ENCODE peak calls at places on chromosomes 5 and 9, in six cellular contexts. One of them, this sample, is unnamed. For H3K27me3, the result is how much of the 10 kb centered on the place peaks cover.

GRCh38 chr5:90886381-90886780 is 327.8 kb downstream of the ADGRV1 start:
- DNase-seq in prostate gland: no peak
- DNase-seq in CD4-positive, alpha-beta memory T cell: no peak
- DNase-seq in psoas muscle: no peak
- DNase-seq in CD8-positive, alpha-beta T cell: no peak
- DNase-seq in sigmoid colon: no peak
- DNase-seq in this sample: no peak

GRCh38 chr9:83449981-83450380 is 88.2 kb downstream of the FRMD3 start:
- DNase-seq in psoas muscle: no peak
- DNase-seq in CD4-positive, alpha-beta memory T cell: no peak
- DNase-seq in CD8-positive, alpha-beta T cell: no peak
- DNase-seq in sigmoid colon: no peak
- DNase-seq in prostate gland: no peak
- DNase-seq in this sample: no peak

GRCh38 chr9:18786936-18787658 is 245.9 kb downstream of the SAXO1 start:
- DNase-seq in CD8-positive, alpha-beta T cell: no peak
- DNase-seq in CD4-positive, alpha-beta memory T cell: no peak
- DNase-seq in prostate gland: no peak
- DNase-seq in psoas muscle: no peak
- DNase-seq in sigmoid colon: no peak
- DNase-seq in this sample: no peak

GRCh38 chr5:14165375-14166091 is 22.4 kb downstream of the TRIO start:
- DNase-seq in psoas muscle: no peak
- DNase-seq in CD4-positive, alpha-beta memory T cell: no peak
- DNase-seq in sigmoid colon: no peak
- DNase-seq in prostate gland: no peak
- DNase-seq in CD8-positive, alpha-beta T cell: no peak
- DNase-seq in this sample: no peak

GRCh38 chr5:132190161-132190817 is 37.4 kb downstream of the P4HA2 start:
- DNase-seq in CD8-positive, alpha-beta T cell: no peak
- DNase-seq in CD4-positive, alpha-beta memory T cell: peak
- DNase-seq in prostate gland: peak
- DNase-seq in psoas muscle: no peak
- DNase-seq in sigmoid colon: no peak
- DNase-seq in this sample: peak

GRCh38 chr9:121886759-121887485 is 206.2 kb downstream of the TTLL11 start:
- DNase-seq in CD8-positive, alpha-beta T cell: no peak
- DNase-seq in sigmoid colon: no peak
- DNase-seq in psoas muscle: no peak
- DNase-seq in CD4-positive, alpha-beta memory T cell: no peak
- DNase-seq in prostate gland: peak
- DNase-seq in this sample: no peak

GRCh38 chr9:122562134-122562760 is 9.3 kb downstream of the OR1N2 start:
- DNase-seq in CD8-positive, alpha-beta T cell: no peak
- DNase-seq in sigmoid colon: no peak
- DNase-seq in CD4-positive, alpha-beta memory T cell: no peak
- DNase-seq in psoas muscle: no peak
- DNase-seq in prostate gland: no peak
- DNase-seq in this sample: peak

GRCh38 chr5:116453920-116454319 is 120.7 kb downstream of the SEMA6A start:
- DNase-seq in sigmoid colon: no peak
- DNase-seq in prostate gland: no peak
- DNase-seq in psoas muscle: no peak
- DNase-seq in CD4-positive, alpha-beta memory T cell: no peak
- DNase-seq in CD8-positive, alpha-beta T cell: no peak
- DNase-seq in this sample: peak

GRCh38 chr9:98081477-98082219 is 25.1 kb downstream of the NANS start:
- DNase-seq in prostate gland: no peak
- DNase-seq in CD4-positive, alpha-beta memory T cell: no peak
- DNase-seq in sigmoid colon: no peak
- DNase-seq in CD8-positive, alpha-beta T cell: no peak
- DNase-seq in psoas muscle: no peak
- DNase-seq in this sample: no peak

GRCh38 chr9:88532320-88532719 is 2.7 kb upstream of the NXNL2 start:
- DNase-seq in CD8-positive, alpha-beta T cell: no peak
- DNase-seq in psoas muscle: peak
- DNase-seq in prostate gland: no peak
- DNase-seq in CD4-positive, alpha-beta memory T cell: no peak
- DNase-seq in sigmoid colon: no peak
- DNase-seq in this sample: peak

GRCh38 chr9:101457003-101457402 is 21.4 kb upstream of the ALDOB start:
- DNase-seq in psoas muscle: no peak
- DNase-seq in prostate gland: no peak
- DNase-seq in CD8-positive, alpha-beta T cell: no peak
- DNase-seq in CD4-positive, alpha-beta memory T cell: no peak
- DNase-seq in sigmoid colon: no peak
- DNase-seq in this sample: peak

GRCh38 chr9:1048853-1049252 is 1.3 kb upstream of the DMRT2 start:
- DNase-seq in sigmoid colon: no peak
- DNase-seq in prostate gland: no peak
- DNase-seq in CD4-positive, alpha-beta memory T cell: no peak
- DNase-seq in CD8-positive, alpha-beta T cell: no peak
- DNase-seq in psoas muscle: no peak
- DNase-seq in this sample: no peak

GRCh38 chr5:173866249-173867172 is 21.6 kb upstream of the CPEB4 start:
- DNase-seq in psoas muscle: peak
- DNase-seq in prostate gland: no peak
- DNase-seq in CD8-positive, alpha-beta T cell: no peak
- DNase-seq in CD4-positive, alpha-beta memory T cell: no peak
- DNase-seq in sigmoid colon: peak
- DNase-seq in this sample: no peak

GRCh38 chr5:77852068-77852513 is 76.0 kb upstream of the TBCA start:
- DNase-seq in psoas muscle: no peak
- DNase-seq in sigmoid colon: no peak
- DNase-seq in CD4-positive, alpha-beta memory T cell: no peak
- DNase-seq in CD8-positive, alpha-beta T cell: no peak
- DNase-seq in prostate gland: no peak
- DNase-seq in this sample: no peak

GRCh38 chr5:118919016-118919415 is 69.3 kb downstream of the DTWD2 start:
- DNase-seq in psoas muscle: no peak
- DNase-seq in prostate gland: no peak
- DNase-seq in sigmoid colon: no peak
- DNase-seq in CD4-positive, alpha-beta memory T cell: no peak
- DNase-seq in CD8-positive, alpha-beta T cell: no peak
- DNase-seq in this sample: no peak

GRCh38 chr9:752201-752600 is 89.3 kb upstream of the DMRT1 start:
- DNase-seq in CD8-positive, alpha-beta T cell: no peak
- DNase-seq in psoas muscle: no peak
- DNase-seq in prostate gland: no peak
- DNase-seq in CD4-positive, alpha-beta memory T cell: no peak
- DNase-seq in sigmoid colon: no peak
- DNase-seq in this sample: no peak

GRCh38 chr5:6159864-6160199 is 218.5 kb downstream of the MED10 start:
- DNase-seq in prostate gland: no peak
- DNase-seq in CD8-positive, alpha-beta T cell: no peak
- DNase-seq in CD4-positive, alpha-beta memory T cell: no peak
- DNase-seq in sigmoid colon: no peak
- DNase-seq in psoas muscle: no peak
- DNase-seq in this sample: peak

GRCh38 chr5:80864109-80864508 is 96.1 kb upstream of the RASGRF2 start:
- DNase-seq in prostate gland: no peak
- DNase-seq in CD4-positive, alpha-beta memory T cell: no peak
- DNase-seq in sigmoid colon: no peak
- DNase-seq in CD8-positive, alpha-beta T cell: no peak
- DNase-seq in psoas muscle: no peak
- DNase-seq in this sample: no peak

GRCh38 chr9:28779240-28779639 is 1206.0 kb upstream of the C9orf72 start:
- DNase-seq in prostate gland: no peak
- DNase-seq in sigmoid colon: no peak
- DNase-seq in psoas muscle: no peak
- DNase-seq in CD8-positive, alpha-beta T cell: no peak
- DNase-seq in CD4-positive, alpha-beta memory T cell: no peak
- DNase-seq in this sample: no peak

GRCh38 chr9:109411818-109412352 is 86.2 kb downstream of the PTPN3 start:
- DNase-seq in CD4-positive, alpha-beta memory T cell: no peak
- DNase-seq in sigmoid colon: no peak
- DNase-seq in psoas muscle: no peak
- DNase-seq in prostate gland: no peak
- DNase-seq in CD8-positive, alpha-beta T cell: no peak
- DNase-seq in this sample: peak

GRCh38 chr9:96519726-96520125 is 69.8 kb downstream of the HABP4 start:
- DNase-seq in sigmoid colon: no peak
- DNase-seq in psoas muscle: no peak
- DNase-seq in CD4-positive, alpha-beta memory T cell: no peak
- DNase-seq in prostate gland: no peak
- DNase-seq in CD8-positive, alpha-beta T cell: no peak
- DNase-seq in this sample: no peak

DNA sequence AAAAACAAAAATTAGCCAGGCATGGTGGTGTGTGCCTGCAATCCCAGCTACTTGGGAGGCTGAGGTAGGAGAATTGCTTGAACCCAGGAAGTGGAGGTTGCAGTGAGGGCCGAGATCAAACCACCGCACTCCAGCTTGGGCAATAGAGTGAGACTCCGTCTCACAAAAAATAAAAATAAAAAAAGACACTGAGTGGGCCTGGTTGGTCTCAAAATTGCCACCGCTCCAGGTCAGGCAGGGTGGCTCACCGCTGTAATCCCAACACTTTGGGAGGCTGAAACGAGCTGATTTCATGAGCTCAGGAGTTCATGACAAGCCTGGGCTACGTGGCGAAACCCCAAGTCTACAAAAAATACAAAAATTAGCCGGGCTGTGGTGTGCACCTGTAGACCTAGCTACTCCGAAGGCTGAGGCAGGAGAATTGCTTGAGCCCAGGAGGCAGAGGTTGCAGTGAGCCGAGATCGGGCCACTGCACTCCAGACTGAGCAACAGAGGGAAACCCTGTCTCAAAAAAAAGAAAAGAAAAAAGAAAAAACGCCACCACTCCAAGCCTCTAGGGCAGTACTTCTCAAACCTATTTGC is 1.8 kb downstream of the STK10 start:
- DNase-seq in CD8-positive, alpha-beta T cell: no peak
- DNase-seq in psoas muscle: no peak
- DNase-seq in prostate gland: no peak
- DNase-seq in sigmoid colon: peak
- DNase-seq in CD4-positive, alpha-beta memory T cell: peak
- DNase-seq in this sample: no peak
- H3K4me3 ChIP-seq in CD8-positive, alpha-beta T cell: peak
- H3K4me3 ChIP-seq in psoas muscle: peak
- H3K4me3 ChIP-seq in prostate gland: no peak
- H3K4me3 ChIP-seq in sigmoid colon: no peak
- H3K4me3 ChIP-seq in CD4-positive, alpha-beta memory T cell: peak
- H3K4me3 ChIP-seq in this sample: peak

GRCh38 chr9:93929231-93929630 is 25.9 kb downstream of the BARX1 start:
- DNase-seq in psoas muscle: no peak
- DNase-seq in prostate gland: no peak
- DNase-seq in CD8-positive, alpha-beta T cell: no peak
- DNase-seq in CD4-positive, alpha-beta memory T cell: no peak
- DNase-seq in sigmoid colon: no peak
- DNase-seq in this sample: no peak
- H3K27me3 ChIP-seq in psoas muscle: under half
- H3K27me3 ChIP-seq in prostate gland: under half
- H3K27me3 ChIP-seq in CD8-positive, alpha-beta T cell: under half
- H3K27me3 ChIP-seq in CD4-positive, alpha-beta memory T cell: under half
- H3K27me3 ChIP-seq in sigmoid colon: under half
- H3K27me3 ChIP-seq in this sample: under half

GRCh38 chr5:141680178-141680577 is 1.9 kb downstream of the ARAP3 start:
- DNase-seq in prostate gland: no peak
- DNase-seq in psoas muscle: no peak
- DNase-seq in sigmoid colon: no peak
- DNase-seq in CD8-positive, alpha-beta T cell: no peak
- DNase-seq in CD4-positive, alpha-beta memory T cell: no peak
- DNase-seq in this sample: no peak
- H3K4me3 ChIP-seq in prostate gland: no peak
- H3K4me3 ChIP-seq in psoas muscle: peak
- H3K4me3 ChIP-seq in sigmoid colon: no peak
- H3K4me3 ChIP-seq in CD8-positive, alpha-beta T cell: no peak
- H3K4me3 ChIP-seq in CD4-positive, alpha-beta memory T cell: no peak
- H3K4me3 ChIP-seq in this sample: no peak

GRCh38 chr9:38342532-38342931 is 50.0 kb upstream of the ALDH1B1 start:
- DNase-seq in CD4-positive, alpha-beta memory T cell: no peak
- DNase-seq in prostate gland: no peak
- DNase-seq in psoas muscle: no peak
- DNase-seq in CD8-positive, alpha-beta T cell: no peak
- DNase-seq in sigmoid colon: no peak
- DNase-seq in this sample: no peak

GRCh38 chr9:38343552-38343951 is 49.0 kb upstream of the ALDH1B1 start:
- DNase-seq in prostate gland: no peak
- DNase-seq in CD4-positive, alpha-beta memory T cell: no peak
- DNase-seq in psoas muscle: no peak
- DNase-seq in sigmoid colon: no peak
- DNase-seq in CD8-positive, alpha-beta T cell: no peak
- DNase-seq in this sample: peak

GRCh38 chr9:38343037-38343436 is 49.5 kb upstream of the ALDH1B1 start:
- DNase-seq in sigmoid colon: peak
- DNase-seq in prostate gland: no peak
- DNase-seq in CD4-positive, alpha-beta memory T cell: no peak
- DNase-seq in CD8-positive, alpha-beta T cell: no peak
- DNase-seq in psoas muscle: no peak
- DNase-seq in this sample: peak

GRCh38 chr9:38339496-38339895 is 53.0 kb upstream of the ALDH1B1 start:
- DNase-seq in sigmoid colon: no peak
- DNase-seq in CD8-positive, alpha-beta T cell: no peak
- DNase-seq in psoas muscle: peak
- DNase-seq in CD4-positive, alpha-beta memory T cell: no peak
- DNase-seq in prostate gland: no peak
- DNase-seq in this sample: no peak

GRCh38 chr9:38342096-38342495 is 50.4 kb upstream of the ALDH1B1 start:
- DNase-seq in psoas muscle: no peak
- DNase-seq in CD4-positive, alpha-beta memory T cell: no peak
- DNase-seq in prostate gland: no peak
- DNase-seq in CD8-positive, alpha-beta T cell: no peak
- DNase-seq in sigmoid colon: peak
- DNase-seq in this sample: no peak
- H3K27me3 ChIP-seq in psoas muscle: under half
- H3K27me3 ChIP-seq in CD4-positive, alpha-beta memory T cell: under half
- H3K27me3 ChIP-seq in prostate gland: under half
- H3K27me3 ChIP-seq in CD8-positive, alpha-beta T cell: under half
- H3K27me3 ChIP-seq in sigmoid colon: under half
- H3K27me3 ChIP-seq in this sample: under half

GRCh38 chr9:35687306-35687705 is 2.4 kb downstream of the TPM2 start:
- DNase-seq in CD8-positive, alpha-beta T cell: no peak
- DNase-seq in prostate gland: no peak
- DNase-seq in psoas muscle: no peak
- DNase-seq in sigmoid colon: no peak
- DNase-seq in CD4-positive, alpha-beta memory T cell: no peak
- DNase-seq in this sample: no peak
- H3K4me3 ChIP-seq in CD8-positive, alpha-beta T cell: no peak
- H3K4me3 ChIP-seq in prostate gland: no peak
- H3K4me3 ChIP-seq in psoas muscle: peak
- H3K4me3 ChIP-seq in sigmoid colon: peak
- H3K4me3 ChIP-seq in CD4-positive, alpha-beta memory T cell: no peak
- H3K4me3 ChIP-seq in this sample: peak

This sample was measured in endodermal cell.